ENCODE peak calls at places on chromosomes 12 and 14, in four cellular contexts. G is H1, P is HepG2, I is GM12878. V is an unnamed sample.

GRCh38 chr12:67288561-67288960 is 19.4 kb downstream of the CAND1 start:
- DNase-seq in G (no peak), P (no peak), I (no peak), V (no peak)

GRCh38 chr12:93098077-93098476 is 169.0 kb upstream of the EEA1 start:
- DNase-seq in G (no peak), P (no peak), I (peak), V (peak)

GRCh38 chr12:65524666-65525065 is 246.2 kb downstream of the MSRB3 start:
- DNase-seq in G (no peak), P (no peak), I (no peak), V (no peak)

GRCh38 chr14:65243766-65244442 is 141.6 kb upstream of the MAX start:
- DNase-seq in G (no peak), P (peak), I (no peak), V (no peak)

GRCh38 chr14:75566752-75567151 is 11.7 kb upstream of the FLVCR2 start:
- DNase-seq in G (no peak), P (no peak), I (no peak), V (no peak)

GRCh38 chr14:58152569-58152857 is 500 bp upstream of the ARMH4 start:
- DNase-seq in G (no peak), P (no peak), I (no peak), V (no peak)

GRCh38 chr12:94172973-94173372 is 24.6 kb downstream of the PLXNC1 start:
- DNase-seq in G (no peak), P (peak), I (no peak), V (no peak)

GRCh38 chr14:78737606-78738005 is 567.4 kb downstream of the NRXN3 start:
- DNase-seq in G (no peak), P (no peak), I (no peak), V (no peak)

GRCh38 chr14:85532981-85533820 is 3.3 kb downstream of the FLRT2 start:
- DNase-seq in G (no peak), P (no peak), I (no peak), V (no peak)

GRCh38 chr12:48630346-48630745 is 51.7 kb downstream of the KANSL2 start:
- DNase-seq in G (no peak), P (no peak), I (no peak), V (no peak)

GRCh38 chr14:36661506-36662257 is at the start of gene PAX9:
- DNase-seq in G (peak), P (peak), I (peak), V (peak)

GRCh38 chr12:44708218-44708617 is 167.9 kb downstream of the NELL2 start:
- DNase-seq in G (no peak), P (no peak), I (no peak), V (no peak)

GRCh38 chr12:28583771-28584261 is 393.6 kb downstream of the CCDC91 start:
- DNase-seq in G (no peak), P (no peak), I (no peak), V (no peak)

GRCh38 chr12:8697120-8697475 is 693 bp upstream of the RIMKLB start:
- DNase-seq in G (no peak), P (no peak), I (no peak), V (no peak)

GRCh38 chr12:39178837-39179236 is 264.1 kb downstream of the KIF21A start:
- DNase-seq in G (no peak), P (no peak), I (no peak), V (no peak)

GRCh38 chr12:48192861-48193260 is 9.4 kb downstream of the CCDC184 start:
- DNase-seq in G (no peak), P (no peak), I (no peak), V (no peak)

GRCh38 chr12:23290627-23291330 is 658.7 kb downstream of the SOX5 start:
- DNase-seq in G (no peak), P (no peak), I (no peak), V (no peak)

GRCh38 chr12:47277972-47278448 is 198.3 kb upstream of the AMIGO2 start:
- DNase-seq in G (no peak), P (no peak), I (no peak), V (no peak)

GRCh38 chr12:121494093-121494787 is 86.6 kb downstream of the KDM2B start:
- DNase-seq in G (peak), P (no peak), I (no peak), V (peak)

GRCh38 chr14:67837011-67837624 is 17.5 kb downstream of the RAD51B start:
- DNase-seq in G (no peak), P (peak), I (peak), V (peak)

GRCh38 chr12:2234951-2235350 is 182.2 kb downstream of the CACNA1C start:
- DNase-seq in G (no peak), P (no peak), I (no peak), V (no peak)

GRCh38 chr12:9244894-9245293 is 36.7 kb upstream of the PZP start:
- DNase-seq in G (no peak), P (peak), I (peak), V (no peak)

GRCh38 chr12:57632369-57632897 is 568 bp downstream of the B4GALNT1 start:
- DNase-seq in G (no peak), P (no peak), I (no peak), V (no peak)

GRCh38 chr12:102957339-102958050 is at the start of gene ASCL1:
- DNase-seq in G (no peak), P (no peak), I (no peak), V (no peak)

GRCh38 chr12:108019862-108020261 is 109.2 kb upstream of the WSCD2 start:
- DNase-seq in G (no peak), P (no peak), I (no peak), V (no peak)

GRCh38 chr14:21210023-21210422 is 54.2 kb upstream of the OR5AU1 start:
- DNase-seq in G (no peak), P (no peak), I (no peak), V (no peak)

GRCh38 chr14:68111733-68112270 is 292.2 kb downstream of the RAD51B start:
- DNase-seq in G (no peak), P (no peak), I (no peak), V (no peak)

GRCh38 chr12:75722714-75723200 is 211.3 kb upstream of the KRR1 start:
- DNase-seq in G (no peak), P (peak), I (peak), V (no peak)

GRCh38 chr12:96889273-96889933 is 17.7 kb upstream of the NEDD1 start:
- DNase-seq in G (no peak), P (no peak), I (no peak), V (peak)

GRCh38 chr14:36656769-36657408 is 4.8 kb upstream of the PAX9 start:
- DNase-seq in G (no peak), P (no peak), I (no peak), V (no peak)

GRCh38 chr14:67559639-67560038 is 26.5 kb downstream of the PLEKHH1 start:
- DNase-seq in G (no peak), P (no peak), I (no peak), V (no peak)

GRCh38 chr12:130619378-130619970 is 96.6 kb downstream of the RIMBP2 start:
- DNase-seq in G (no peak), P (no peak), I (no peak), V (no peak)

GRCh38 chr14:90696728-90697127 is 119.5 kb downstream of the TTC7B start:
- DNase-seq in G (no peak), P (no peak), I (no peak), V (no peak)

GRCh38 chr12:106511365-106511764 is 71.4 kb upstream of the RFX4 start:
- DNase-seq in G (no peak), P (no peak), I (no peak), V (no peak)

GRCh38 chr14:49769171-49769570 is 1.2 kb downstream of the KLHDC2 start:
- DNase-seq in G (no peak), P (peak), I (no peak), V (no peak)

DNA sequence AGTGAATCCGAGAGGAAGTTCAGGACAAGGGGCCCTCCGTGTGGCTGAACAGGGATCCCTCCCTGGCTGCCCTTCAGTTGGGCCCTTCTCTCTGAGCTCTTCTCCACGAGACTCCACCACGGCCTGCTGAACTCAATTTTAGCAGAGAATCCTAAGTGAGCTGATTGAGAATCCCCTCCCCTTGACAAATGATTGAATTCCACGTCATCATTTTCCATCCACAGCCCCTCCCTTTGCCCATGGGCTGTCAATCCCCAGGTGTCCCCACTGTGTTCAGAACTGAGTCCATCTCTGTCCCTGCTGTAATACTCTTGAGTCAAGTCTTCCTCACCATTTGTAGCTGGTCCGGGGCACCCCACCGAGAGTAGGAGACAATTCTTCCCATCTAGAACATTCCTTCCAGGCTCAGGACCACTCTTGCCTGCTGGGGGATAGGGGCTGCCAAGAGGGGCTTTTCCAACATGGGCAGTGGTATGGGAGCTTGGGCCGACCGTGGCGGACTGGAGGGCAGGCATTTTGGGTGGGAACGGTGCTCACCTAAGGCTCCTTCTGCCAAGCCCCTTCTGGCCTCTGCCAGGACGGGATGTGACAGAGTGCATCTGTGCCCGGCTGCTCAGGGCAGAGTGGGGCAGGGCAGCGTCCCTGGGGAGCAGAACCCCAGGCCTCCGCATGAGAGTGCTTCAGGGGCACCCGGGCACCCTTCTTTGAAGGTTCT is 218.0 kb upstream of the RTL1 start:
- DNase-seq in G (no peak), P (no peak), I (no peak), V (no peak)
- TF ChIP-seq ZNF274 in G (no peak), P (no peak), I (no peak), V (no peak)

GRCh38 chr12:87320724-87321123 is 708.5 kb downstream of the C12orf50 start:
- DNase-seq in G (no peak), P (no peak), I (no peak), V (no peak)

GRCh38 chr12:87317302-87317701 is 711.9 kb downstream of the C12orf50 start:
- DNase-seq in G (no peak), P (no peak), I (no peak), V (no peak)
- TF ChIP-seq SUZ12 in G (no peak), P (no peak), I (no peak), V (no peak)

DNA sequence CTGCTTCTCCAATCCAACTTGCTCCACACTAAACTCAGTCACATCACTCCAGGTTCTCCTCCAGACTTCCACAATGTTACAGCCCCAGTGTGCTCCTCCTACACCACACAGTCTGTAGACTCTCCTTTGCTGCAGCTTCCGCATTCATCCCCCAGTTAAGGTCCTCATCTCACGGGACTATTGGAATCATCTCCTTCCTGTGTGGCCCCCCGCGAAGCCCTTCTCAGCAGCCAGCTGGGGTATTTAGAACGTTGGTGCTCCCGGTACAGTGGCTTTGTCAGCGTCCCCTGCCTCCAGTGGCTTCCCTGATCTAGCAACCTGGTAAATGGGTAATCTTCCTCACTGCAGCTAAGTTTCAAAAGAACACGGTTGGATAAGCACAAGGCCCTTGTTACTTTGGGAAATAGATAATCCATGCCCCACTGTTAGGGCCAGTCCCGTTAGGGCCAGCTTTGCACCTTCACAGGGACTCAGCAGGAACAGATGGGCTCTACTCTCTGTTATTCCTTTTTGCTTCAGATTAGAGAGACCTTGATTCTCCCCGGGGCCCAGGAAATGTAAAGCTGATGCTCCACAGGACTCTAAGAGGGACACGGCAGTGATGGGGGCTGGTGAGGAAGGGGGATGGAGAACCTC is 823 bp upstream of the TSPAN11 start:
- DNase-seq in G (no peak), P (no peak), I (no peak), V (peak)
- H3K9ac ChIP-seq in G (peak), P (no peak), I (no peak), V (peak)

GRCh38 chr12:99528478-99528877 is 119.1 kb upstream of the GARIN6 start:
- DNase-seq in G (no peak), P (no peak), I (no peak), V (no peak)

DNA sequence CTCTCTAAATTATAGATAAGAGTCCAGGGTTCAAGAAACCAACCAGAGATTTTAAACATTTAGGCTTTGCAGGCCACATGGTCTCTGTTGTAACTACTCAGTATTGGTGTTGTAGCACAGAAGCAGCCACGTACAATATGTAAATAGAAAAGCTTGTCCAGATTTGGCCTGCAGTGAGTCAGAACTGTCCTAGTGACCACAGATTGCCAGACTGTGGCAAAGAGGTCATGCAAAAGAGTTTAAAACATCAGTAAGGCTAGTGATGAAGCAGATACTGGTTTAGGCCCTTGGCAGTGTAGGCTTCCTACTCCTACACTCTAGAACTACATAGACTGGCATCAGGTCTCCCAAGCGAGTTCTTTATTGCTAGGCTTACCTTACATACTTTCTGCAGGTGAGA is 117.6 kb upstream of the GARIN6 start:
- DNase-seq in G (no peak), P (no peak), I (peak), V (no peak)
- TF ChIP-seq ZNF274 in G (no peak), P (no peak), I (no peak), V (no peak)

GRCh38 chr12:13228579-13228978 is 32.1 kb downstream of the EMP1 start:
- DNase-seq in G (no peak), P (no peak), I (no peak), V (no peak)
- TF ChIP-seq SUZ12 in G (no peak), P (no peak), I (no peak), V (no peak)

DNA sequence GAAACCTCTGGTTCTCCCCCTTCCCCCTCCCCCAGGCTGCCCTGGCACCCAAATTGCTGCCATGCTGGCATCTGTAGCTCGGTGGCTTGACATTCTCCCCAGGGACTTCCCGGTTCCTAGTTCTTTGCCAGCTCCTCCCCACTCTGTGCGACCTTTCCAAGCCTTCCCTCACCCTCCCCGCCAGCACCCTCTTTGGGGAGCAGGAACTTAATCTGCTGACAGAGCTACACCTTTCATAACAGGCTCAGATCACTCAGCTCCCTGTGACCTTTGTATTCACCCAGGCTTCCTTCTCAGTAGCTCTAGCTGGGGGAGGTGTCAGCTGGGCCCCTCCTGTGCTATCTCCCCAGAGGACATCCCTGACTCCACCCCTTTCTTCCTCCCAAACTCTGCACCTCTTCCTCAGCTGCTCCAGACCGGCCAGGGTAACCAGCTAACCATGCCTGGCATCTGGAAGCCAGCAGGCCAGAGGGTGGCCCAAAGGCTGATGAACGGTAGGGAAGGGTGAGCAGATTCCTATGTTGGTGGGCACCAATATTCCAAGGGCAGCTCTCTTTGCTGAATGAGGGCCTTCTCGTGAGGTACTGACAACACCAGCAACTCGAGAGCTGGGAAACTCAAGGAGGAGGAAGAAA is 1.8 kb upstream of the COX14 start:
- DNase-seq in G (no peak), P (peak), I (peak), V (no peak)
- H3K9ac ChIP-seq in G (no peak), P (peak), I (peak), V (peak)

GRCh38 chr12:26246483-26247164 is 51.3 kb downstream of the SSPN start:
- DNase-seq in G (no peak), P (no peak), I (no peak), V (no peak)
- TF ChIP-seq ZNF274 in G (no peak), P (no peak), I (no peak), V (no peak)

V was measured in NT2/D1.